ENCODE peak calls at places on chromosome X, in six cellular contexts. W, H, D, L, X and U are unnamed samples.

GRCh38 chrX:43970528-43970927 is 2.7 kb downstream of the NDP start:
- DNase-seq in W (no peak), H (no peak), D (no peak), L (no peak), X (no peak), U (no peak)

GRCh38 chrX:2404816-2405215 is 96.0 kb downstream of the DHRSX start:
- DNase-seq in W (no peak), H (no peak), D (no peak), L (no peak), X (no peak), U (no peak)

GRCh38 chrX:79325263-79325958 is 41.7 kb downstream of the ITM2A start:
- DNase-seq in W (no peak), H (no peak), D (no peak), L (no peak), X (no peak), U (no peak)

GRCh38 chrX:133697656-133698055 is 282.4 kb upstream of the GPC4 start:
- DNase-seq in W (no peak), H (no peak), D (no peak), L (no peak), X (no peak), U (no peak)

GRCh38 chrX:23422912-23423311 is 88.3 kb downstream of the PTCHD1 start:
- DNase-seq in W (no peak), H (no peak), D (no peak), L (no peak), X (no peak), U (no peak)

GRCh38 chrX:48496660-48497059 is 12.1 kb upstream of the PORCN start:
- DNase-seq in W (no peak), H (no peak), D (no peak), L (no peak), X (no peak), U (no peak)

GRCh38 chrX:47384502-47384901 is 14.1 kb downstream of the ZNF157 start:
- DNase-seq in W (peak), H (peak), D (peak), L (peak), X (no peak), U (peak)

GRCh38 chrX:152821145-152821765 is 9.3 kb downstream of the CETN2 start:
- DNase-seq in W (peak), H (peak), D (no peak), L (no peak), X (no peak), U (no peak)

GRCh38 chrX:35919536-35920309 is at the start of gene CFAP47:
- DNase-seq in W (peak), H (peak), D (no peak), L (no peak), X (no peak), U (no peak)

GRCh38 chrX:29662759-29663503 is 552.4 kb upstream of the MAGEB2 start:
- DNase-seq in W (peak), H (no peak), D (no peak), L (no peak), X (no peak), U (no peak)

GRCh38 chrX:34365482-34365881 is 233.4 kb upstream of the FAM47A start:
- DNase-seq in W (no peak), H (no peak), D (no peak), L (no peak), X (no peak), U (no peak)

GRCh38 chrX:149495573-149496071 is 9.5 kb downstream of the IDS start:
- DNase-seq in W (peak), H (no peak), D (no peak), L (no peak), X (no peak), U (no peak)

GRCh38 chrX:41734530-41734929 is 10.5 kb downstream of the GPR82 start:
- DNase-seq in W (peak), H (no peak), D (no peak), L (no peak), X (no peak), U (no peak)

GRCh38 chrX:3803305-3803704 is 89.9 kb upstream of the PRKX start:
- DNase-seq in W (no peak), H (no peak), D (no peak), L (no peak), X (no peak), U (no peak)

GRCh38 chrX:63434665-63435064 is 83.5 kb upstream of the SPIN4 start:
- DNase-seq in W (no peak), H (no peak), D (no peak), L (peak), X (no peak), U (peak)

GRCh38 chrX:33726281-33727160 is 405.6 kb downstream of the FAM47A start:
- DNase-seq in W (no peak), H (no peak), D (peak), L (no peak), X (peak), U (no peak)

GRCh38 chrX:70141373-70141772 is 8.1 kb downstream of the IGBP1 start:
- DNase-seq in W (no peak), H (no peak), D (no peak), L (no peak), X (no peak), U (no peak)

GRCh38 chrX:2828404-2829065 is at the start of gene GYG2:
- DNase-seq in W (no peak), H (no peak), D (no peak), L (no peak), X (no peak), U (no peak)

GRCh38 chrX:9671998-9672397 is 93.6 kb downstream of the GPR143 start:
- DNase-seq in W (no peak), H (no peak), D (no peak), L (no peak), X (no peak), U (no peak)

GRCh38 chrX:122439836-122440235 is 744.2 kb upstream of the GRIA3 start:
- DNase-seq in W (no peak), H (no peak), D (no peak), L (no peak), X (no peak), U (no peak)

GRCh38 chrX:119343856-119344255 is 55.3 kb upstream of the SLC25A43 start:
- DNase-seq in W (no peak), H (no peak), D (no peak), L (no peak), X (no peak), U (peak)
- TF ChIP-seq POLR2A in W (no peak), H (no peak), D (no peak), L (no peak), X (no peak), U (no peak)

GRCh38 chrX:130401415-130402210 is at the start of gene RBMX2:
- DNase-seq in W (peak), H (peak), D (peak), L (peak), X (peak), U (peak)
- TF ChIP-seq POLR2A in W (peak), H (peak), D (peak), L (no peak), X (no peak), U (no peak)

GRCh38 chrX:38803609-38804480 is 2.6 kb downstream of the MID1IP1 start:
- DNase-seq in W (peak), H (peak), D (peak), L (peak), X (peak), U (peak)
- TF ChIP-seq POLR2A in W (peak), H (peak), D (peak), L (peak), X (no peak), U (peak)

GRCh38 chrX:15908891-15909290 is 54.3 kb upstream of the AP1S2 start:
- DNase-seq in W (no peak), H (no peak), D (no peak), L (no peak), X (no peak), U (no peak)

GRCh38 chrX:15906544-15906943 is 51.9 kb upstream of the AP1S2 start:
- DNase-seq in W (no peak), H (no peak), D (no peak), L (no peak), X (no peak), U (no peak)

GRCh38 chrX:15903186-15903681 is 48.6 kb upstream of the AP1S2 start:
- DNase-seq in W (no peak), H (no peak), D (no peak), L (no peak), X (no peak), U (no peak)
- TF ChIP-seq POLR2A in W (no peak), H (no peak), D (no peak), L (no peak), X (no peak), U (no peak)

GRCh38 chrX:45517090-45517973 is 316.7 kb upstream of the DIPK2B start:
- DNase-seq in W (no peak), H (no peak), D (no peak), L (no peak), X (no peak), U (no peak)
- TF ChIP-seq POLR2A in W (no peak), H (no peak), D (no peak), L (no peak), X (no peak), U (no peak)